ENCODE peak calls at places on chromosomes 12 and 14, in six cellular contexts. D is MM.1S, H is NT2/D1, B is mesenchymal stem cell, Q is Peyer's patch, V is tibial nerve. U is an unnamed sample. For H3K4me1 and H3K9me3, the result is how much of the 10 kb centered on the place peaks cover.

GRCh38 chr12:114673169-114673833 is 10.7 kb downstream of the TBX3 start:
- DNase-seq in D (no peak), H (no peak), B (peak), Q (no peak), V (no peak), U (no peak)

GRCh38 chr12:54587315-54587821 is 1.1 kb downstream of the PPP1R1A start:
- DNase-seq in D (no peak), H (no peak), B (no peak), Q (no peak), V (no peak), U (no peak)

GRCh38 chr12:103799504-103800251 is 41.4 kb downstream of the NT5DC3 start:
- DNase-seq in D (peak), H (no peak), B (peak), Q (no peak), V (no peak), U (no peak)

GRCh38 chr12:21598651-21599050 is 6.0 kb downstream of the GYS2 start:
- DNase-seq in D (no peak), H (no peak), B (no peak), Q (no peak), V (no peak), U (no peak)

GRCh38 chr12:2322554-2323120 is 269.9 kb downstream of the CACNA1C start:
- DNase-seq in D (no peak), H (no peak), B (no peak), Q (no peak), V (no peak), U (no peak)

GRCh38 chr14:98112211-98112780 is 1159.7 kb downstream of the BCL11B start:
- DNase-seq in D (no peak), H (no peak), B (no peak), Q (no peak), V (no peak), U (no peak)

GRCh38 chr14:61460853-61461611 is 139.7 kb downstream of the PRKCH start:
- DNase-seq in D (peak), H (no peak), B (no peak), Q (no peak), V (no peak), U (no peak)

GRCh38 chr12:75783093-75783877 is 248.3 kb downstream of the PHLDA1 start:
- DNase-seq in D (peak), H (no peak), B (peak), Q (no peak), V (no peak), U (no peak)

GRCh38 chr12:30930238-30931010 is 3.9 kb downstream of the TSPAN11 start:
- DNase-seq in D (no peak), H (no peak), B (peak), Q (no peak), V (no peak), U (no peak)

GRCh38 chr12:12265571-12266388 is 1.1 kb downstream of the LRP6 start:
- DNase-seq in D (peak), H (peak), B (peak), Q (no peak), V (no peak), U (no peak)

GRCh38 chr14:68843471-68844209 is 50.8 kb upstream of the ZFP36L1 start:
- DNase-seq in D (peak), H (peak), B (peak), Q (peak), V (peak), U (no peak)

GRCh38 chr12:105748806-105749600 is 389.8 kb downstream of the NUAK1 start:
- DNase-seq in D (no peak), H (no peak), B (no peak), Q (no peak), V (peak), U (no peak)

GRCh38 chr12:28415755-28416154 is 225.5 kb downstream of the CCDC91 start:
- DNase-seq in D (no peak), H (peak), B (peak), Q (no peak), V (no peak), U (no peak)

GRCh38 chr12:5694759-5695409 is 250.2 kb downstream of the ANO2 start:
- DNase-seq in D (no peak), H (no peak), B (peak), Q (no peak), V (no peak), U (no peak)

GRCh38 chr12:115383668-115384067 is 699.7 kb upstream of the TBX3 start:
- DNase-seq in D (no peak), H (no peak), B (no peak), Q (no peak), V (no peak), U (no peak)

GRCh38 chr12:113086249-113087164 is 30.0 kb downstream of the DTX1 start:
- DNase-seq in D (no peak), H (no peak), B (no peak), Q (peak), V (no peak), U (no peak)

GRCh38 chr14:86196476-86196875 is 666.5 kb downstream of the FLRT2 start:
- DNase-seq in D (peak), H (no peak), B (no peak), Q (no peak), V (no peak), U (no peak)

GRCh38 chr12:58557156-58557555 is 363.1 kb downstream of the LRIG3 start:
- DNase-seq in D (no peak), H (no peak), B (peak), Q (no peak), V (no peak), U (no peak)

GRCh38 chr14:71355324-71356201 is 448.3 kb downstream of the PCNX1 start:
- DNase-seq in D (no peak), H (no peak), B (no peak), Q (peak), V (peak), U (no peak)

GRCh38 chr14:54133896-54134295 is 177.3 kb upstream of the BMP4 start:
- DNase-seq in D (no peak), H (no peak), B (peak), Q (no peak), V (no peak), U (no peak)

GRCh38 chr12:26280869-26281268 is 85.5 kb downstream of the SSPN start:
- DNase-seq in D (no peak), H (no peak), B (no peak), Q (no peak), V (no peak), U (no peak)

GRCh38 chr12:86148071-86148470 is 108.1 kb downstream of the MGAT4C start:
- DNase-seq in D (no peak), H (no peak), B (no peak), Q (no peak), V (no peak), U (no peak)

GRCh38 chr14:61444215-61444768 is 122.9 kb downstream of the PRKCH start:
- DNase-seq in D (no peak), H (no peak), B (no peak), Q (peak), V (no peak), U (no peak)

GRCh38 chr12:67034110-67034879 is 234.9 kb upstream of the CAND1 start:
- DNase-seq in D (no peak), H (no peak), B (no peak), Q (no peak), V (no peak), U (no peak)

GRCh38 chr14:21263284-21264024 is 5.8 kb downstream of the HNRNPC start:
- DNase-seq in D (peak), H (no peak), B (peak), Q (no peak), V (no peak), U (no peak)

GRCh38 chr12:7927470-7927869 is 8.5 kb downstream of the SLC2A3 start:
- DNase-seq in D (no peak), H (no peak), B (no peak), Q (no peak), V (no peak), U (no peak)

GRCh38 chr12:54431911-54432814 is 13.1 kb upstream of the ITGA5 start:
- DNase-seq in D (no peak), H (no peak), B (peak), Q (no peak), V (no peak), U (no peak)

GRCh38 chr14:35333797-35334743 is 41.9 kb downstream of the PSMA6 start:
- DNase-seq in D (no peak), H (no peak), B (no peak), Q (no peak), V (no peak), U (no peak)

GRCh38 chr12:124684496-124684895 is 117.1 kb upstream of the NCOR2 start:
- DNase-seq in D (no peak), H (no peak), B (peak), Q (no peak), V (peak), U (no peak)

GRCh38 chr12:124745891-124746570 is 117.6 kb downstream of the SCARB1 start:
- DNase-seq in D (no peak), H (peak), B (peak), Q (peak), V (peak), U (peak)

GRCh38 chr12:12503384-12504078 is 59.1 kb downstream of the DUSP16 start:
- DNase-seq in D (no peak), H (peak), B (no peak), Q (peak), V (no peak), U (peak)

GRCh38 chr12:94266390-94266789 is 118.0 kb downstream of the PLXNC1 start:
- DNase-seq in D (no peak), H (no peak), B (no peak), Q (no peak), V (no peak), U (no peak)

GRCh38 chr12:52221912-52222457 is 11.1 kb upstream of the KRT7 start:
- DNase-seq in D (peak), H (no peak), B (no peak), Q (no peak), V (no peak), U (peak)

GRCh38 chr14:32678088-32678487 is 260.6 kb upstream of the NPAS3 start:
- DNase-seq in D (no peak), H (no peak), B (no peak), Q (no peak), V (no peak), U (no peak)

GRCh38 chr14:29799718-29800117 is 127.9 kb downstream of the PRKD1 start:
- DNase-seq in D (peak), H (no peak), B (no peak), Q (no peak), V (no peak), U (no peak)

GRCh38 chr12:110579889-110580253 is 3.2 kb downstream of the PPTC7 start:
- DNase-seq in D (no peak), H (no peak), B (no peak), Q (no peak), V (no peak), U (no peak)

GRCh38 chr12:110578522-110579238 is 4.4 kb downstream of the PPTC7 start:
- DNase-seq in D (no peak), H (no peak), B (no peak), Q (no peak), V (no peak), U (no peak)

GRCh38 chr12:110579239-110579888 is 3.8 kb downstream of the PPTC7 start:
- DNase-seq in D (no peak), H (no peak), B (no peak), Q (no peak), V (no peak), U (no peak)

GRCh38 chr12:110576504-110576903 is 6.6 kb downstream of the PPTC7 start:
- DNase-seq in D (no peak), H (no peak), B (no peak), Q (no peak), V (no peak), U (no peak)

DNA sequence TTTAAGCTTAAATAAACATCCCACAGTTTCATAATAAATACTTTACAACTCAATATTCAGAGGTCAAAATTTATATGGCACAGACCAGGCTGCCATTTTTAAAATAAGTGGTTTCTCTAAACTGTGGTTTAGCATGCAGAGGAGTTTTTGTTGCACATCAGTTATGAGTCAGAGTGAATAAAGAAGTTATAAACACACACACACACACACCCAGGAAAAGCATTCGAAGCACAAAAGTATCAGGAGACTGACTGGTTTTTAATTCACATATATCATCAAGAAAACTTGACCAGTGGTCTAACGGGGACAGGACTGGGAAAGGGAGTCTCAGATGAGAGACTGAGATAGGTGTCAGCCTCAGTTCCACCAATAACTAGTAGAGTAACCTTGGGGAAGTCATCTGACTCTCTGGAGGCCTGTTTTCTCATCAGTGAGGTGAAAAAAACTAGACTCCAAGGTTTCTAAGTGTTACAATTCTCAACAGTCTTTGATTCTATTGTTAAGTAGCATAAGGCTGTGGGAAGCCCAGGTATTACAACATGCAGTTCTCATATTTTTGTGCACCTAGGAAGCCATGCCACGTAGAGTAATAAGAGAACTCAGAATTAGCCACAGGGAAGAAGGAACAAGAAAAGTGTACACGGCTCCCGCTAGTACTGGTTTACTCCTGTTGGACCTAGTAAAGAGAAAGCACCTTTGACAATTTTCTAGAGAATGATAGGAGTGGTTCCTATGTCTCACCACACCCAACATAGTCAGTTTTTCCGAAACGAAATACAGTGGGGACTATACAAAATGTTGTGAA is 5.2 kb downstream of the PPTC7 start:
- DNase-seq in D (no peak), H (no peak), B (peak), Q (no peak), V (no peak), U (no peak)
- H3K4me3 ChIP-seq in D (no peak), H (no peak), B (peak), Q (no peak), V (no peak), U (no peak)

DNA sequence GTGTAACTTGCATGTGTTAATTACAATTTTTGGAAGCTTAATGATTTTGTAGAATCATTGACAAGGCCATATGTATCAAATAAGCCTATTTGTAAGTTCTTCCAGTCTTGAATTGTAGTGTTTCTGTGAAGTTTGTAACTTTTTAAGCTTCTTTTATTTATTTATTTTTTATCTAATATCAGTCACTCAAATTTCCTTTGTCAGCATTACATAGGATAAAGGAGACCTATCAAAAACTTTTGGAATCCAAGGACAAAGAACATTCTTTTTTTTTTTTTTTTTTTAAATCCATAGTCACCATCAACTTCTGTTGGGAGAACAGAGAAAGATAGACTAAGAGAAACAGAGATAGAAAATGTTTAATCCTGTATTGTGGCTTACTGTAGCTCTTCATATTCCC is 36.4 kb downstream of the DIP2B start:
- DNase-seq in D (no peak), H (no peak), B (no peak), Q (no peak), V (no peak), U (no peak)
- H3K4me1 ChIP-seq in D (under half), H (under half), B (under half), Q (under half), V (under half), U (under half)

DNA sequence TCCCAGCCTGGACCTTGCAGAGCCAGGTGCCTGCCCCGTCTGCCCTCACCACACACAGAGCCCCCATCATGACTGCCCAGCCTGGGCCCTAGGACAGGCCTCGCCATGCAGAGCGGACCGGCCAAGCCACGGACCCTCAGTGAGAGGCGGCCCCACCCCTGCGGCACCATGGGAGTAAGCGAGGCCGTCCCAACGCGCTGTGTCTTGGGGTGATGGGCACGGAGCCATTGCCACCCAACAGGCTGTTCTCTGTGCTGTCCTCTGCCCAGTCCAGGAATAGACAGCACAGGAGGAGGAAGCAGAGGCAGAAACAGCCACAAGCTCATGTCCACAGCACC is 39.2 kb downstream of the GALNT9 start:
- DNase-seq in D (no peak), H (no peak), B (no peak), Q (no peak), V (no peak), U (no peak)
- H3K9me3 ChIP-seq in D (under half), H (under half), B (under half), Q (under half), V (under half), U (under half)

GRCh38 chr12:107442593-107442992 is 243.0 kb upstream of the PWP1 start:
- DNase-seq in D (no peak), H (no peak), B (no peak), Q (no peak), V (no peak), U (no peak)
- H3K4me3 ChIP-seq in D (no peak), H (no peak), B (peak), Q (no peak), V (no peak), U (no peak)

DNA sequence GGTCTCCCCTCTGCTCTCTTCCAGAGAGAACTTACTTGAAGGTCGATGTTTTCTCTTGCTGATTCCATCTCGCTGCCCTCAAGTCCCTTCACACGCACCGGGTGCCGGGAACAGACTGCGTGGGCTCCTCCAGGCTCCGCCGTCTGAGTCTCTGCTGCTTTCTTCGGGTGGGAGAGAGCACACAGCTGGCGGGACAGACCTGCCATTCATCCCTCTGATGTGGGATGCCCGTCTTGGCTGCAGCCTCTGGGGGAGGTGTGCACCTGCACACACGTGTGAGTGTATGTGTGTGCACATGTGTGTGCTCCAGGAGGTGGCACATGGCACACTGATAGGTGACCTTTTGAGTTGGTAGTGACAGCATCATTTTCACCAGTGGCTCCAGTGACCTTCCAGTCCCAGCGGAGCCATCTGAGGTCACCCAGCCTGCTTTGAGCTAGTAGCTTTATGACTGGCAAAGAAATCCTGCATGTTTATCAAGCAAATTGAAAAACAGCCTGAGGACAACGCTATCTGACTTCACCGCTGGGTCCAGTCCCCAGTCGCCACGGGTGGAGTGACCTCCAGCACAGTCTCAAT is at the start of gene NINJ2:
- DNase-seq in D (no peak), H (no peak), B (no peak), Q (no peak), V (no peak), U (no peak)
- H3K4me1 ChIP-seq in D (under half), H (under half), B (under half), Q (under half), V (under half), U (under half)

DNA sequence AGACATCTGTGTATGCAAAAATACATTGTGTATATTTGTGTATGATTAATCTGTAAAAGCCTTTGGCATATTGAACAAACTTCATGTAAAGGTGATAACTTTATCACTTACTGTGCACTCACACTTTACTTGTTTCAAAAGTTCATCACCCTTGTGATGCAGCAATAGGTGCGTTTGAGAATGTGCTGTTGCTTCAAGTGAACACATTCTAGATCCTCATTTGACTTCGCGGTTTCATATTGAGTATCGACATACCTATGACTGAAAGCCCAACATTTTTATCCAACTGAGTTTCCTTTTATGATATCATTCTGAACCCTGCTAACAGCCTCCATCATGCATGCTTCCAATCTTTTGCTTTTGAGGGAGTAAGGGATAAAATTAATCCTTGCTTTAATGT is 1086.9 kb downstream of the TMEM121 start:
- DNase-seq in D (no peak), H (no peak), B (no peak), Q (no peak), V (no peak), U (no peak)
- H3K9me3 ChIP-seq in D (under half), H (under half), B (under half), Q (under half), V (under half), U (under half)

U was measured in iPS DF 6.9.